ENCODE peak calls at places on chromosomes 13 and 19, in six cellular contexts. J is mesothelial cell of epicardium, H is ovary, I is fibroblast of pulmonary artery, T is epithelial cell of proximal tubule, X is upper lobe of left lung. S is an unnamed sample.
A peak's percentile ranks its signal among the peaks of the same experiment; 100 is the strongest.

GRCh38 chr13:74090869-74091605 is 43.2 kb downstream of the KLF12 start:
- DNase-seq in T (no peak), H (no peak), X (no peak), J (no peak), I (no peak), S (no peak)

GRCh38 chr19:18072335-18072734 is 14.4 kb downstream of the IL12RB1 start:
- DNase-seq in H (no peak), X (no peak), J (no peak), T (no peak), I (no peak), S (no peak)

GRCh38 chr13:40613192-40613818 is 53.1 kb downstream of the FOXO1 start:
- DNase-seq in X (peak; percentile 47), J (no peak), I (no peak), H (no peak), T (no peak), S (no peak)

GRCh38 chr19:10399878-10400277 is 3.5 kb downstream of the CDC37 start:
- DNase-seq in I (no peak), X (no peak), H (no peak), T (no peak), J (no peak), S (no peak)

GRCh38 chr13:36608474-36608873 is 65.3 kb upstream of the SERTM1 start:
- DNase-seq in I (no peak), J (no peak), T (no peak), H (no peak), X (no peak), S (no peak)

GRCh38 chr13:106570354-106570822 is 2.5 kb upstream of the ARGLU1 start:
- DNase-seq in T (no peak), J (peak; percentile 84), X (peak; percentile 79), I (peak; percentile 76), H (peak; percentile 73), S (peak; percentile 72)

GRCh38 chr19:35977446-35978222 is 17.4 kb upstream of the SDHAF1 start:
- DNase-seq in J (no peak), I (no peak), H (no peak), T (no peak), X (no peak), S (no peak)

GRCh38 chr13:97849305-97849704 is 104.2 kb upstream of the IPO5 start:
- DNase-seq in J (no peak), T (peak; percentile 13), H (no peak), X (no peak), I (peak; percentile 40), S (no peak)

GRCh38 chr19:46635920-46636761 is at the start of gene GNG8:
- DNase-seq in H (no peak), J (no peak), I (no peak), T (no peak), X (no peak), S (no peak)

GRCh38 chr13:33051632-33052031 is 35.4 kb downstream of the KL start:
- DNase-seq in X (no peak), I (no peak), H (no peak), J (no peak), T (no peak), S (no peak)

GRCh38 chr19:36051236-36051635 is 2.8 kb downstream of the THAP8 start:
- DNase-seq in T (no peak), X (no peak), J (no peak), H (no peak), I (no peak), S (no peak)

GRCh38 chr13:108948269-108948671 is 318.9 kb downstream of the MYO16 start:
- DNase-seq in T (no peak), I (no peak), H (no peak), J (no peak), X (no peak), S (no peak)

GRCh38 chr13:60303166-60303565 is 93.9 kb upstream of the TDRD3 start:
- DNase-seq in I (no peak), J (no peak), H (no peak), T (no peak), X (no peak), S (no peak)

DNA sequence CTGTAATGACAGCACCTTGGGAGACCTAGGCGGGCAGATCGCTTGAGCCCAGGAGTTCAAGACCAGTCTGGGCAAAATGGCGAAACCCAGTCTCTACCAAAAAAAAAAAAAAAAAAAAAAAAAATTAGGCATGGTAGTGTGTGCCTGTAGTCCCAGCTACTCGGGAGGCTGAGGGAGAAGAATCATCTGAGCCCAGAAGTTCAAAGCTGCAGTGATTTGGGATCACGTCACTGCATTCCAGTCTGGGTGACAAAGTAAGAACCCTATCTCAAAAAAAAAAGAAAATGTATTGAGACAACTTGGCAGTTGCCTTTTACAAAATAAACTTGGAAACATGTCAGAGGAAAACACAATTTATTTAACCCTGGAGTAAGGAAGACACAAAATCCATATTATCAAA is 26.8 kb downstream of the RBM26 start:
- DNase-seq in T (no peak), J (no peak), X (no peak), I (no peak), H (no peak), S (no peak)
- TF ChIP-seq CTCF in T (no peak), J (no peak), X (no peak), I (no peak), H (no peak), S (no peak)

GRCh38 chr13:48081739-48082138 is 13.2 kb downstream of the MED4 start:
- DNase-seq in I (no peak), H (no peak), X (no peak), J (no peak), T (no peak), S (no peak)

GRCh38 chr13:48074006-48074405 is 20.9 kb downstream of the MED4 start:
- DNase-seq in H (no peak), X (no peak), J (no peak), I (no peak), T (no peak), S (no peak)

GRCh38 chr13:48072787-48073186 is 22.1 kb downstream of the MED4 start:
- DNase-seq in J (no peak), X (no peak), I (no peak), H (no peak), T (no peak), S (no peak)

GRCh38 chr13:48072304-48072703 is 22.6 kb downstream of the MED4 start:
- DNase-seq in T (no peak), H (no peak), J (no peak), I (no peak), X (no peak), S (no peak)

DNA sequence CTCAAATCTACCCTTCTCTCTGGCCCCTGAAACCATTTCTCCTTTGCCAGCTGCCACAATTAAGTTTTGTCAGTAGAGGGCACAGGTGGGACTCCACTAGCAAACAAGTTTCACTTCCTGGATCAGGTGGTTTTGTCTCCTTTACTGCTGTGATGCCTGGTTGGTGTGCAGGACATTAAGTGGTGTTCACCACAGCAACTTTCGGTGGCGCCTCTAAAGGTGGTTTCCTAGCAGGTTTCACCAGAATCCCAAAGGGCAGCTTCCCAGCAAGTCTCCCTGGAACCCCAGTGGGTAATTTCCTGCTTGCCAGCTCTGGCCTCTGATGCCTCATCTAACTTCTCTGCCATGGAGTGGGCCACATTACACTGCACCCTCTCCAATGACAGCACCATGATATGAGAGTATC is 16.6 kb downstream of the MED4 start:
- DNase-seq in J (no peak), H (no peak), I (peak; percentile 19), X (no peak), T (peak; percentile 4), S (no peak)
- TF ChIP-seq CTCF in J (no peak), H (no peak), I (peak; percentile 26), X (no peak), T (peak; percentile 68), S (no peak)

DNA sequence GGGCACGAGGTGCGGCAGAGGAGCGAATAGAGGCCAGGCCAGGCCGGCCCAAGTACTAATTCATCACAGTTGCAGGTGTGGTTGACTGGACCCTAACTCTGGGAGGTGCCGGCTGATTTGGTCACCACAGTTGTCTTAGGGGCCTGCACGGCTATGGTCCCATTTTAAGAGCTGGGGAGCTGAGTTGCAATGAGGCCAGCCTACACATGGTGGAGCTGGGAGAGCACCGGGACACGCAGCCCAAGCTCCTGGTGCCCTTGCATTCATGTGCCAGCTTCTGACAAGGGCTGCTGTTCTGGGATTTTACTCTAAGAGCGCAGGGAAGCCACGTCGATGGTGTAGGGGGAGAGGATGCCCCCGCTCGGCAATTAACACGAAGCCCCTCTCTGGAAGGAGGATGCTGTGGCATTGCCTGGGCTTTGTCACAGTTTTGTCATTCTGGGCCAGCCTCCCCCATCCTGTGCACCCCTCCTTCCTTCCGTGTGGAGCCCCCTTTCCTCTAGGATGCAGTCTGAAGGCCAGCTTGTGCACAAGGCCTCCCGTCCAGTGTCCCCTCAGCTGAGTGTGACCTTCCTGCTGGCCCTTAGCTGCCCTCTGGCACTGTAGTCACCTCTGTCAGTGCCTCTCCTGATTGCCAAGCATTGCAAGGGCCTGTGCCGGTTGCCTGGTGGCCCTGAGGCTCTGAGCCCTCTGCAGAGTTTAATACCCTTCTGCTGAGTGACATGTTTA is 109.4 kb upstream of the C1QTNF9B start:
- DNase-seq in X (no peak), H (no peak), T (no peak), I (no peak), J (no peak), S (no peak)
- TF ChIP-seq CTCF in X (no peak), H (no peak), T (no peak), I (no peak), J (no peak), S (no peak)

GRCh38 chr19:43766755-43767043 is 11.9 kb upstream of the SMG9 start:
- DNase-seq in T (no peak), I (no peak), X (no peak), H (no peak), J (no peak), S (no peak)
- TF ChIP-seq CTCF in T (no peak), I (no peak), X (no peak), H (no peak), J (peak; percentile 20), S (no peak)